ENCODE peak calls at places on chromosome 17, in seven cellular contexts. S, K, X, V, Y, M and A are unnamed samples. For H3K9me3, the result is how much of the 10 kb centered on the place peaks cover.

GRCh38 chr17:69175812-69176517 is 34.3 kb upstream of the ABCA6 start:
- DNase-seq in S (no peak), K (no peak), X (no peak), V (no peak), Y (no peak), M (no peak), A (no peak)

GRCh38 chr17:67520282-67520906 is 143.3 kb downstream of the PITPNC1 start:
- DNase-seq in S (no peak), K (no peak), X (no peak), V (no peak), Y (no peak), M (peak), A (peak)

GRCh38 chr17:10120749-10121148 is 77.7 kb downstream of the GAS7 start:
- DNase-seq in S (no peak), K (no peak), X (no peak), V (no peak), Y (no peak), M (no peak), A (peak)

GRCh38 chr17:72614871-72615626 is 477.4 kb downstream of the SLC39A11 start:
- DNase-seq in S (no peak), K (no peak), X (no peak), V (no peak), Y (no peak), M (no peak), A (peak)

GRCh38 chr17:16477255-16477654 is 14.7 kb downstream of the LRRC75A start:
- DNase-seq in S (peak), K (no peak), X (no peak), V (peak), Y (peak), M (peak), A (peak)

GRCh38 chr17:37743875-37744632 is 805 bp downstream of the HNF1B start:
- DNase-seq in S (no peak), K (no peak), X (no peak), V (no peak), Y (no peak), M (no peak), A (no peak)

GRCh38 chr17:1908699-1909309 is 79.0 kb downstream of the RPA1 start:
- DNase-seq in S (peak), K (no peak), X (no peak), V (peak), Y (peak), M (peak), A (peak)

GRCh38 chr17:73192894-73193701 is at the start of gene COG1:
- DNase-seq in S (peak), K (peak), X (peak), V (peak), Y (peak), M (peak), A (peak)

GRCh38 chr17:73998246-73999220 is 204.9 kb upstream of the RPL38 start:
- DNase-seq in S (no peak), K (peak), X (no peak), V (peak), Y (peak), M (no peak), A (no peak)

GRCh38 chr17:22460461-22461063 is 768.2 kb downstream of the KCNJ18 start:
- DNase-seq in S (no peak), K (no peak), X (no peak), V (no peak), Y (no peak), M (no peak), A (no peak)

GRCh38 chr17:22459953-22460350 is 767.6 kb downstream of the KCNJ18 start:
- DNase-seq in S (no peak), K (no peak), X (no peak), V (no peak), Y (no peak), M (no peak), A (no peak)

GRCh38 chr17:22462461-22462860 is 770.1 kb downstream of the KCNJ18 start:
- DNase-seq in S (no peak), K (no peak), X (no peak), V (no peak), Y (no peak), M (no peak), A (no peak)

GRCh38 chr17:22463110-22463850 is 771.0 kb downstream of the KCNJ18 start:
- DNase-seq in S (no peak), K (no peak), X (no peak), V (no peak), Y (no peak), M (no peak), A (no peak)

DNA sequence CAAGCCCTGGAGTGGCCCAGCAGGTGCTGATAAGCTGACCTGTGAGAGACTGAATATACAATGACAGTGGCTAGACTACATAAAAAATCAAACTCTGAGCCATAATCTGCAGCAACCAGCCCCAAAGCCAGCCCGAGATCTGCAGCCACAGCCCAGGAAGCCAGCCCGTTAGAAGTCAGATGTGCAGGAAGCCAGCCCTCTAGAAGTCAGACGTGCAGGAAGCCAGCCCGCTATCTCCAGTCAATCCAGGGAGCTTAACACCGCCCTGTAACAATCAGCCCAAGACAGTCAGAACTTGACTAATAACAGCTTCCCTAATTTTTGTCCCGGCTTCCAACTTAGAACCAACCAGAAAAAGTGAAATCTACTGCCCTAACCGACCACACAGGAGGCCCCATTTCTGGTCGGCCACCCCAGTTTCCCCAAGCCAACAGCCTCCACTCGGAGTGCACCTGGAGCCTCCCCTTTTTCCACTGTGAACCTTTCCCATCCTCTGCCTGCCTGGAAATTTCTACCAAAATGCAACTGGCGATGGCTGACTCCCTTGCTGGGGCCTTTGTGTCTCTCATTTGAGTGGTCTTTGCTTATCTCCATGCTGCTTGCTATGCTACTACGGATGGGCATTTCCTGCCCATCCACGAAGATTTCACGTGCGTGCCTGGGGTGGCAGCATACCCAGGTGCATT is 769.3 kb downstream of the KCNJ18 start:
- DNase-seq in S (no peak), K (no peak), X (no peak), V (no peak), Y (no peak), M (no peak), A (no peak)
- H3K9me3 ChIP-seq in S (under half), K (under half), X (under half), V (under half), Y (under half), M (under half), A (under half)

DNA sequence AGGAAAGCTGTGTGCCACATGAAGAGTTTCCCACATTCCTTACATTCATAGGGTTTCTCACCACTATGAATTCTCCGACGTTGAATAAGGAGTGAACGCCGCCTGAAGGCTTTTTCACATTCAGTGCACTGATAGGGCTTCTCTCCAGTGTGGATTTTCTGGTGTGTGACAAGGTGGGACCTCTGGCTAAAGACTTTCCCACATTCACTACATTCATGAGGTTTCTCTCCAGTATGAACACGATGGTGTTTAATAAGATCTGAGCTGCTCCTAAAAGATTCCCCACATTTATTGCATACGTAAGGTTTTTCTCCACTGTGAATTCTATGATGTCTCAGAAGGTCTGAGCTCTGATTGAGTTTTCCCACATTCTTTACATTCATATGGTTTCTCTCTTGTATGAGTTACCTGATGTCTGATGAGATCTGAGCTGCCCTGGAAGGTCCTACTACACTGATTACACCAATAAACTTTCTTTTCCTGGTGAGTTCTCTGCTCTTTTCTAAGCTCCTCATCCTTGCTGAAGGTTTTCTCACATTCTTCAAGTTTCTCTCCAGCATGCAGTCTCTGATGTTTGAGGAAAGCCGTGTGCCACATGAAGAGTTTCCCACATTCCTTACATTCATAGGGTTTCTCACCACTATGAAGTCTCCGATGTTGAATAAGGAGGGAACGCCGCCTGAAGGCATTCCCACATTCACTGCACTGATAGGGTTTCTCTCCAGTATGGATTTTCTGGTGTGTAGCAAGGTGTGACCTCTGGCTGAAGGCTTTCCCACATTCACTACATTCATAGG is 10.0 kb downstream of the ZNF594 start:
- DNase-seq in S (no peak), K (no peak), X (no peak), V (no peak), Y (no peak), M (no peak), A (no peak)
- H3K9me3 ChIP-seq in S (under half), K (half or more), X (under half), V (half or more), Y (half or more), M (half or more), A (half or more)

GRCh38 chr17:38886643-38887010 is 16.8 kb downstream of the LASP1 start:
- DNase-seq in S (no peak), K (no peak), X (no peak), V (no peak), Y (no peak), M (no peak), A (peak)
- H3K9me3 ChIP-seq in S (under half), K (under half), X (under half), V (under half), Y (under half), M (under half), A (under half)

DNA sequence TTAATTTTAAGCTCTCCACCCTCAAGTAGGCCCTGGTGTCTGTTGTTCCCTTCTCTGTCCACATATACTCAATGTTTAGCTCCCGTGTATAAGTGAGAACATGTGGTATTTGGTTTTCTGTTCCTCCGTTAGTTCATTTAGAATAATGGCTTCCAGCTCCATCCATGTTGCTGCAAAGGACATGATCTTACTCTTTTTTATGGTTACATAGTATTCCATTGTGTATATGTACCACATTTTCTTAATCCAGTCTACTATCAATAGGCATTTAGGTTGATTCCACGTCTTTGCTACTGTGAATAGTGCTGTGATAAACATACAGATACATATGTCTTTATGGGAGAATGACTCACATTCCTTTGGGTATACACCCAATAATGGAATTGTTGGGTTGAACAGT is 111.4 kb upstream of the NACA2 start:
- DNase-seq in S (no peak), K (no peak), X (no peak), V (no peak), Y (no peak), M (no peak), A (no peak)
- H3K9me3 ChIP-seq in S (under half), K (under half), X (under half), V (half or more), Y (half or more), M (under half), A (under half)

GRCh38 chr17:80177986-80178590 is 8.3 kb downstream of the CARD14 start:
- DNase-seq in S (no peak), K (no peak), X (no peak), V (no peak), Y (no peak), M (no peak), A (peak)

GRCh38 chr17:80175411-80175810 is 5.6 kb downstream of the CARD14 start:
- DNase-seq in S (no peak), K (no peak), X (no peak), V (no peak), Y (no peak), M (no peak), A (peak)

GRCh38 chr17:80180192-80180591 is 10.4 kb downstream of the CARD14 start:
- DNase-seq in S (no peak), K (no peak), X (no peak), V (no peak), Y (no peak), M (no peak), A (peak)

GRCh38 chr17:80173916-80174315 is 4.1 kb downstream of the CARD14 start:
- DNase-seq in S (no peak), K (no peak), X (no peak), V (no peak), Y (no peak), M (no peak), A (no peak)

GRCh38 chr17:80176757-80177156 is 6.9 kb downstream of the CARD14 start:
- DNase-seq in S (no peak), K (no peak), X (no peak), V (no peak), Y (no peak), M (no peak), A (peak)
- H3K9me3 ChIP-seq in S (under half), K (under half), X (under half), V (under half), Y (under half), M (under half), A (under half)